ENCODE peak calls at places on chromosomes 7 and 10, in seven cellular contexts. Z is fibroblast of the aortic adventitia, X is Caco-2, R is PC-9, S is cardiac fibroblast, G is left ventricle myocardium inferior, L is GM23338. J is an unnamed sample.

GRCh38 chr7:19939746-19940145 is 166.3 kb upstream of the TMEM196 start:
- DNase-seq in S (peak), X (no peak), G (no peak), R (no peak), L (no peak), Z (peak), J (peak)

GRCh38 chr10:71492871-71493270 is 96.2 kb downstream of the CDH23 start:
- DNase-seq in R (no peak), S (no peak), L (no peak), X (no peak), G (no peak), Z (no peak), J (no peak)

GRCh38 chr10:89609730-89610393 is 35.2 kb downstream of the PANK1 start:
- DNase-seq in R (no peak), S (no peak), Z (no peak), L (no peak), X (peak), G (no peak), J (no peak)

GRCh38 chr10:69004821-69005220 is 16.2 kb downstream of the KIFBP start:
- DNase-seq in S (peak), L (peak), R (no peak), G (no peak), X (no peak), Z (peak), J (peak)

GRCh38 chr7:184768-185264 is 7.6 kb upstream of the FAM20C start:
- DNase-seq in G (no peak), L (no peak), X (no peak), R (no peak), S (peak), Z (peak), J (peak)

GRCh38 chr10:48898426-48898825 is 41.2 kb downstream of the LRRC18 start:
- DNase-seq in G (no peak), X (no peak), Z (no peak), R (no peak), S (no peak), L (no peak), J (no peak)

GRCh38 chr7:36034020-36034419 is 119.0 kb upstream of the EEPD1 start:
- DNase-seq in L (no peak), R (no peak), S (no peak), G (no peak), Z (no peak), X (no peak), J (peak)

GRCh38 chr7:78768859-78769258 is 684.6 kb downstream of the MAGI2 start:
- DNase-seq in L (peak), X (no peak), G (no peak), S (no peak), R (no peak), Z (peak), J (no peak)

GRCh38 chr7:101869026-101869900 is 51.8 kb downstream of the CUX1 start:
- DNase-seq in R (no peak), G (no peak), X (no peak), S (no peak), Z (no peak), L (peak), J (no peak)

GRCh38 chr10:62011558-62011957 is 110.1 kb downstream of the ARID5B start:
- DNase-seq in X (peak), L (no peak), R (peak), S (no peak), Z (no peak), G (no peak), J (no peak)

GRCh38 chr7:44100458-44101303 is 3.5 kb upstream of the AEBP1 start:
- DNase-seq in X (no peak), Z (peak), S (peak), R (no peak), G (no peak), L (no peak), J (peak)

GRCh38 chr10:31745612-31746376 is 182.8 kb downstream of the ARHGAP12 start:
- DNase-seq in X (no peak), S (peak), L (no peak), R (no peak), Z (peak), G (no peak), J (peak)

GRCh38 chr10:124298891-124299290 is 119.8 kb downstream of the OAT start:
- DNase-seq in R (no peak), Z (no peak), G (no peak), L (no peak), X (no peak), S (no peak), J (no peak)

GRCh38 chr10:130193493-130194193 is 57.5 kb downstream of the GLRX3 start:
- DNase-seq in Z (no peak), S (no peak), G (no peak), R (no peak), L (no peak), X (peak), J (no peak)

GRCh38 chr7:25846722-25847121 is 305.3 kb upstream of the NFE2L3 start:
- DNase-seq in L (no peak), S (peak), Z (peak), R (no peak), G (peak), X (no peak), J (peak)

GRCh38 chr7:81030472-81030871 is 111.6 kb upstream of the SEMA3C start:
- DNase-seq in Z (no peak), G (no peak), X (no peak), L (no peak), S (no peak), R (no peak), J (no peak)

GRCh38 chr7:82375713-82376112 is 67.9 kb downstream of the CACNA2D1 start:
- DNase-seq in L (no peak), S (no peak), Z (no peak), X (no peak), R (no peak), G (no peak), J (no peak)

GRCh38 chr7:151410405-151411390 is 860 bp upstream of the WDR86 start:
- DNase-seq in R (no peak), X (no peak), G (no peak), Z (no peak), S (peak), L (peak), J (no peak)

GRCh38 chr10:50991496-50992355 is 82.6 kb upstream of the PRKG1 start:
- DNase-seq in S (peak), L (peak), Z (peak), X (no peak), R (no peak), G (peak), J (peak)

GRCh38 chr7:36653671-36654355 is 70.5 kb downstream of the AOAH start:
- DNase-seq in X (no peak), G (no peak), S (no peak), Z (no peak), R (no peak), L (peak), J (peak)

GRCh38 chr10:9193120-9193519 is 1138.6 kb downstream of the GATA3 start:
- DNase-seq in S (no peak), R (no peak), Z (no peak), X (no peak), G (no peak), L (no peak), J (no peak)

GRCh38 chr7:17500718-17501117 is 202.3 kb downstream of the AHR start:
- DNase-seq in X (no peak), Z (no peak), S (no peak), L (no peak), R (no peak), G (no peak), J (no peak)

GRCh38 chr7:27723086-27723485 is 16.9 kb upstream of the TAX1BP1 start:
- DNase-seq in G (no peak), L (peak), Z (no peak), S (peak), R (no peak), X (no peak), J (no peak)

GRCh38 chr10:99685232-99686041 is 26.1 kb downstream of the ENTPD7 start:
- DNase-seq in G (no peak), Z (no peak), R (no peak), S (no peak), X (no peak), L (no peak), J (no peak)

GRCh38 chr10:30702860-30703259 is 73.3 kb upstream of the LYZL2 start:
- DNase-seq in Z (no peak), X (no peak), L (no peak), G (no peak), S (peak), R (no peak), J (no peak)

GRCh38 chr10:124569623-124570470 is 108.2 kb downstream of the LHPP start:
- DNase-seq in Z (no peak), G (no peak), L (no peak), S (no peak), R (no peak), X (no peak), J (no peak)

GRCh38 chr7:152522551-152522950 is 86.7 kb upstream of the KMT2C start:
- DNase-seq in R (no peak), Z (peak), L (peak), G (peak), X (no peak), S (peak), J (peak)

GRCh38 chr10:13555884-13556529 is 27.2 kb upstream of the BEND7 start:
- DNase-seq in L (peak), X (no peak), G (no peak), Z (no peak), R (no peak), S (no peak), J (no peak)

GRCh38 chr7:133586253-133586652 is 333.4 kb downstream of the EXOC4 start:
- DNase-seq in Z (no peak), L (no peak), S (no peak), G (no peak), R (no peak), X (no peak), J (no peak)

GRCh38 chr10:45224219-45224841 is 91.1 kb downstream of the OR13A1 start:
- DNase-seq in X (no peak), Z (no peak), S (no peak), L (no peak), R (no peak), G (no peak), J (no peak)

GRCh38 chr10:19638173-19638872 is 177.9 kb upstream of the PLXDC2 start:
- DNase-seq in X (peak), Z (peak), G (no peak), S (peak), L (no peak), R (no peak), J (peak)

GRCh38 chr10:95459446-95459845 is 101.7 kb downstream of the SORBS1 start:
- DNase-seq in S (peak), X (no peak), R (no peak), L (peak), G (no peak), Z (no peak), J (no peak)

GRCh38 chr10:45265995-45266394 is 49.4 kb downstream of the OR13A1 start:
- DNase-seq in X (no peak), Z (no peak), S (no peak), G (no peak), R (no peak), L (peak), J (no peak)

GRCh38 chr7:20958474-20958873 is 171.8 kb upstream of the SP8 start:
- DNase-seq in Z (no peak), X (no peak), G (no peak), L (no peak), R (no peak), S (no peak), J (no peak)

GRCh38 chr10:4344544-4344994 is 481.4 kb upstream of the AKR1E2 start:
- DNase-seq in S (peak), G (peak), Z (peak), R (peak), L (peak), X (no peak), J (peak)

GRCh38 chr7:157299613-157300405 is 37.0 kb upstream of the DNAJB6 start:
- DNase-seq in S (peak), R (peak), Z (peak), X (no peak), L (peak), G (no peak), J (peak)

GRCh38 chr7:29879609-29880008 is 73.3 kb downstream of the WIPF3 start:
- DNase-seq in L (no peak), S (peak), R (no peak), X (no peak), G (no peak), Z (peak), J (peak)

GRCh38 chr7:142919656-142920055 is 13.9 kb downstream of the TRPV5 start:
- DNase-seq in R (no peak), L (no peak), S (no peak), X (no peak), G (no peak), Z (no peak), J (no peak)

GRCh38 chr10:124646483-124647352 is 97.5 kb downstream of the FAM53B start:
- DNase-seq in L (no peak), G (peak), S (peak), Z (peak), X (no peak), R (peak), J (peak)

DNA sequence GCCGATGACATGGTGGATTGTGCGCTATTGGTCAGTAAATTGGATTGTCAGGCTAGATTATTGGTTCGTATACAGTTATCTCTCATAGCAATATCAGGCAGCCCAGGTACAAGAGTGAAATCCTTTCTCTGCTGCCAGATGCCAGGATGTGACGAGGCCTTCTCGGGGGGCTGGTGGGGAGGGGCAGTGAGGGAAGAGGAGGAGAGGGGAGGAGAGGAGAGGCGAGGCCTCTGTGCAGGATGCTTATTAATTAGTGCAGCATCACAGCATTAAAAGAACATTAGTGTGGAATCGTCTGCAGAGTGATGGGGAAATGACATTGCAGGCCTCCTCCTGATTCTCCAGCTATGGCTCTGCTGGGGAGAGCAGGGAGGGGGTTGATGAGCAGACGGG is 30.5 kb upstream of the SLF2 start:
- DNase-seq in Z (no peak), S (no peak), G (no peak), X (no peak), L (no peak), R (no peak), J (no peak)
- H3K4me3 ChIP-seq in Z (no peak), S (no peak), G (no peak), X (no peak), L (no peak), R (no peak), J (no peak)

GRCh38 chr7:132049462-132050304 is 493.3 kb upstream of the PODXL start:
- DNase-seq in X (no peak), G (no peak), S (peak), Z (peak), L (peak), R (no peak), J (peak)
- TF ChIP-seq CTCF in X (peak), G (peak), S (peak), Z (peak), L (peak), R (peak), J (peak)

DNA sequence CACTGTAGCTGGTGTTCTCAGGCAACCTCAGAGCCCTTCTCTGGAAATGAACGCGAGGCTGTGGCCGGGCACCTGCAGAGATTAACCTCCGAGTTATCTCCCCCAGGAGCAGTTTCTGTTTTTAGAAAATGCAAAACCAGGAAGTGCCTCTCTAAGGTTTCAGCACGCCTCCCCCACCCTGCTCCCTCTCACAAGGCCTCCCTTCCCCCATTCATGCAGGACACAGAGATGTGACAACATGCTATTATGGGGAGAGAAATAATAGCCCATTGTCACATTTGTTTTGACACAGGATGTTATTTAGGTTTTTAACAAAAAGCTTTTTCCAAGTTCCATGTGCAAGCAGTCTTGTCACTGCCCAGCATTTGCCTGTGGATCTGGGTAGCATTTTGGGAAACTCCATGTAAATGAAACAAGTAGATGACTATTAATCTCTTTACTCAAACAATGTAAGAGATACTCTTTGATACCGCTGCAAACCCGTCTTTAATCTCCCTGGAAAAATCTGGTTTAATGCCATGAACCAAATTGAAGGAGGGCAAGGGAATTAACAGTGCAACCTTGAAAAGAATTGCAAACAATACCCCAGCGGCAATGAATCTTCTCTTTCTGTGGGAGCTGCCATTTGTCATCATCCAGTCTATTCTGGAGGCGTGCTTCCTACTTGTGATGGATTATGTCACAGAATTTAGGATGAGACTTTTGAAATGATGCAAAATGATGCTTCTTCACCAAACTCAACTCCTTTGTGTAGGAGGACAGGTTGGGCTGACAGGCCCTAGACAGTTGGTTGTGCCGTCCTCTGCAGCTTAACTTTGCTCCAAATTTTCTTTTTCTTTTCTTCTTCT is 86.5 kb upstream of the NMT2 start:
- DNase-seq in Z (no peak), S (no peak), X (no peak), R (no peak), G (no peak), L (peak), J (no peak)
- H3K4me3 ChIP-seq in Z (no peak), S (no peak), X (no peak), R (no peak), G (peak), L (peak), J (no peak)

DNA sequence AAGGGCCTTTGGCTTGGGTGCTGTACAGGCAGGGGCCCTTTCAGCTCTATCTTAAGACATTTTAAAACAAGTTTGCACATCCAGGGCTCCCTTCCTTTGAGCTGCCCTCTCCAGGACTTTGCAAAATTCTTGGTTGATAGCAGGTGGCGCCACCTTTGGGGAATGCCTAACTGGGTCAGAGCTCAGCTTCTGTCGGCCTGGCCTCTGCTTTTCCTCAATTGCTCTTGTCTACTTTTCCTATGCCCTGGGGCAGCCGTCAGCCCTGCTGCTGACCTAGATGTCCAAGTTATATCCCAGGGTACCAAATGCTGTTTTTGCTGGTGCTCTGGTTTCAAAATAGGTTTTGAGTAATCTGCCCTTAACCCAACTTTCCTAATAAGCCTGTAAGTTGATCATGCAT is 65.8 kb downstream of the APBB1IP start:
- DNase-seq in L (peak), G (no peak), S (no peak), X (peak), Z (no peak), R (no peak), J (no peak)
- TF ChIP-seq CTCF in L (peak), G (no peak), S (no peak), X (peak), Z (no peak), R (no peak), J (peak)

DNA sequence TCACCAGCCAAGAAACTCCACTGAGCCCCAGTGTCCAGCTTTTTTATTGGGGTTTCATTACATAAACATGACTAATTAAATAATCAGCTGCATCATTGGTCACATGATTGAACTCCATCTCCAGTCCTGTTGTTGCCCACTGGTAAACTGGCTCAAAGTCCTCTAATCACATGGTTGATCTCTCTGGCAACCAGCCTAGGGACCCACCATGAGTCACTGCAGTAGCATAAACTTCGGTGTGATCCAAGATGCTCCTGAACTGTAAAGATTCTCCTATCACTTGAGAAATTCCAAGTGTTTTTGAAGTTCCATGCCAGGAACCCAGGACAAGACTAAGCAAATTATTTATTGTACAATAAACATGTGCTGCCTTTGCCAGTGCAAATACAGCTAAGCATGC is 130.4 kb upstream of the AUTS2 start:
- DNase-seq in S (no peak), Z (no peak), X (no peak), L (no peak), R (no peak), G (no peak), J (peak)
- H3K4me3 ChIP-seq in S (no peak), Z (no peak), X (no peak), L (no peak), R (no peak), G (no peak), J (no peak)

J was measured in fibroblast of mammary gland.